ENCODE peak calls at places on chromosomes 2 and 18, in five cellular contexts. H is endothelial cell of umbilical vein, D is stomach, O is HCT116, F is suprapubic skin. Y is an unnamed sample.
A peak's percentile ranks its signal among the peaks of the same experiment; 100 is the strongest.

GRCh38 chr18:79750980-79751571 is 46.7 kb upstream of the KCNG2 start:
- DNase-seq in D (peak; percentile 83), H (no peak), O (no peak), F (peak; percentile 76), Y (no peak)

GRCh38 chr2:66568650-66569300 is 133.8 kb downstream of the MEIS1 start:
- DNase-seq in F (no peak), D (no peak), H (no peak), O (no peak), Y (no peak)

GRCh38 chr2:42493468-42493884 is 306 bp downstream of the KCNG3 start:
- DNase-seq in H (no peak), D (no peak), O (no peak), F (no peak), Y (no peak)

GRCh38 chr18:76679259-76679658 is 143.1 kb upstream of the ZNF236 start:
- DNase-seq in D (no peak), O (no peak), F (no peak), H (no peak), Y (no peak)

GRCh38 chr2:144703852-144704324 is 184.0 kb upstream of the ZEB2 start:
- DNase-seq in O (peak; percentile 3), H (peak; percentile 10), D (peak; percentile 26), F (no peak), Y (no peak)

GRCh38 chr2:238510911-238511613 is 84.3 kb downstream of the ASB1 start:
- DNase-seq in F (no peak), O (no peak), H (no peak), D (no peak), Y (no peak)

GRCh38 chr2:15964936-15965563 is 24.7 kb downstream of the MYCN start:
- DNase-seq in F (no peak), O (no peak), H (no peak), D (peak; percentile 30), Y (no peak)

GRCh38 chr2:26846334-26846863 is 1.5 kb upstream of the DPYSL5 start:
- DNase-seq in O (peak; percentile 64), D (peak; percentile 67), F (no peak), H (peak; percentile 58), Y (peak; percentile 35)

GRCh38 chr2:108640731-108641130 is 78.6 kb upstream of the RANBP2 start:
- DNase-seq in D (no peak), F (no peak), O (no peak), H (peak; percentile 38), Y (no peak)

GRCh38 chr2:20113004-20113796 is 61.8 kb upstream of the LAPTM4A start:
- DNase-seq in O (no peak), H (no peak), D (no peak), F (no peak), Y (no peak)

GRCh38 chr18:75170916-75171315 is 38.0 kb downstream of the PTGR3 start:
- DNase-seq in D (no peak), O (no peak), H (no peak), F (no peak), Y (no peak)

GRCh38 chr2:68413466-68413865 is 48.4 kb downstream of the PLEK start:
- DNase-seq in H (no peak), D (no peak), F (no peak), O (no peak), Y (no peak)

GRCh38 chr2:242060212-242060835 is 190.8 kb downstream of the RTP5 start:
- DNase-seq in O (no peak), D (no peak), H (peak; percentile 37), F (no peak), Y (no peak)

GRCh38 chr2:1866402-1867091 is 122.2 kb upstream of the PXDN start:
- DNase-seq in F (no peak), O (no peak), H (no peak), D (no peak), Y (no peak)

GRCh38 chr2:105404736-105405135 is 5.9 kb upstream of the FHL2 start:
- DNase-seq in O (no peak), D (no peak), H (peak; percentile 16), F (no peak), Y (no peak)

GRCh38 chr2:224145751-224146355 is 106.8 kb upstream of the SERPINE2 start:
- DNase-seq in F (no peak), O (peak; percentile 75), H (peak; percentile 94), D (no peak), Y (no peak)

GRCh38 chr2:17610521-17610920 is 70.0 kb downstream of the VSNL1 start:
- DNase-seq in D (no peak), F (no peak), H (no peak), O (no peak), Y (no peak)

GRCh38 chr2:226483745-226484619 is 315.6 kb downstream of the IRS1 start:
- DNase-seq in O (no peak), H (no peak), D (no peak), F (no peak), Y (no peak)

GRCh38 chr2:120367649-120368048 is 21.7 kb downstream of the INHBB start:
- DNase-seq in H (peak; percentile 26), D (no peak), F (no peak), O (no peak), Y (no peak)

GRCh38 chr2:224584111-224584764 is 925 bp downstream of the CUL3 start:
- DNase-seq in D (peak; percentile 36), H (peak; percentile 56), F (no peak), O (no peak), Y (no peak)

GRCh38 chr2:156340377-156340776 is 7.9 kb upstream of the NR4A2 start:
- DNase-seq in D (no peak), F (no peak), H (no peak), O (no peak), Y (no peak)

GRCh38 chr2:70964596-70965386 is 13.6 kb upstream of the ANKRD53 start:
- DNase-seq in O (peak; percentile 36), H (peak; percentile 56), F (peak; percentile 84), D (peak; percentile 75), Y (no peak)

GRCh38 chr2:166375736-166376487 is at the start of gene SCN9A:
- DNase-seq in F (peak; percentile 85), D (peak; percentile 69), H (peak; percentile 59), O (no peak), Y (no peak)
- TF ChIP-seq CTCF in F (no peak), D (no peak), H (no peak), O (no peak), Y (no peak)

GRCh38 chr2:54629914-54630609 is 93.4 kb upstream of the EML6 start:
- DNase-seq in F (no peak), O (no peak), D (peak; percentile 50), H (no peak), Y (peak; percentile 35)
- TF ChIP-seq POLR2AphosphoS5 in F (no peak), O (no peak), D (no peak), H (no peak), Y (no peak)

GRCh38 chr2:10079931-10080535 is at the start of gene CYS1:
- DNase-seq in F (no peak), D (no peak), H (no peak), O (no peak), Y (no peak)
- TF ChIP-seq CTCF in F (no peak), D (peak; percentile 37), H (no peak), O (no peak), Y (peak; percentile 92)

GRCh38 chr2:219249203-219249980 is 3.7 kb upstream of the TUBA4B start:
- DNase-seq in H (peak; percentile 85), D (peak; percentile 94), F (peak; percentile 87), O (no peak), Y (no peak)
- TF ChIP-seq POLR2AphosphoS5 in H (no peak), D (peak; percentile 83), F (no peak), O (no peak), Y (peak; percentile 11)

GRCh38 chr2:74514368-74515270 is at the start of gene TLX2:
- DNase-seq in O (no peak), H (no peak), F (no peak), D (no peak), Y (no peak)

GRCh38 chr2:74513605-74514367 is 464 bp upstream of the TLX2 start:
- DNase-seq in F (no peak), O (no peak), D (no peak), H (peak; percentile 9), Y (no peak)

GRCh38 chr2:74515271-74516069 is 1.2 kb downstream of the TLX2 start:
- DNase-seq in O (no peak), F (no peak), D (no peak), H (no peak), Y (no peak)

GRCh38 chr2:74516650-74517049 is 2.4 kb downstream of the TLX2 start:
- DNase-seq in D (no peak), H (no peak), O (no peak), F (no peak), Y (no peak)

GRCh38 chr2:74516070-74516633 is 1.9 kb downstream of the TLX2 start:
- DNase-seq in D (peak; percentile 62), F (no peak), H (peak; percentile 61), O (no peak), Y (no peak)
- TF ChIP-seq CTCF in D (no peak), F (no peak), H (no peak), O (no peak), Y (no peak)

DNA sequence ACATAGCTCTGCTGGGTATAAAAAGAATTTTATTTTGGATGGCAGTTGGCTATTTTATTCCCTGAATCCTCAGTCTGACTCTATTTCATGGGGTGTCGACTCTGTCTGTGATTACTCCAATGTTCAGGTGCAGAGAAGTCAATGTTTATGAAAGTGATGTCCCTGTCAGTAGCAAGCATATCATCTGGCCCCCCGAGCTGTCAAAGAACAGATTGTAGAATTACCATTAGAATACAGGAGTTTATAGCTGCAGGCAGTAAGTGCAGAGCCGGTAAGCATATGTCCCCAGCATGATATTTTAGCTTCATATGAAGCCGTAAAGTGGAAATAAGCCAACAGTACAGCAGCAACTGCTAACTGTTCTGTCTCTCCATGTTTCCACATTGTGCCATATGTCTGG is 541.7 kb downstream of the SOX11 start:
- DNase-seq in D (no peak), H (no peak), F (no peak), O (no peak), Y (no peak)
- TF ChIP-seq POLR2AphosphoS5 in D (no peak), H (no peak), F (no peak), O (no peak), Y (no peak)

GRCh38 chr2:75098856-75099255 is 100.5 kb downstream of the TACR1 start:
- DNase-seq in H (peak; percentile 28), O (no peak), F (no peak), D (no peak), Y (no peak)
- TF ChIP-seq CTCF in H (peak; percentile 35), O (peak; percentile 56), F (peak; percentile 14), D (no peak), Y (peak; percentile 67)

Y was measured in Panc1.